ENCODE peak calls at places on chromosome 5, in nine cellular contexts. Z is GM20000, I is pons, J is activated T-helper 1 cell treated with Interleukin-2 at 50 U/mL for 16 hours, N is NCI-H2081, H is left lobe of liver, T is right atrium auricular region, A is cerebellar cortex, F is nephron progenitor cell. S is an unnamed sample.

GRCh38 chr5:56819027-56819881 is 3.9 kb downstream of the MAP3K1 start:
- DNase-seq in H (no peak), J (no peak), I (no peak), A (no peak), T (no peak), N (no peak), F (no peak), Z (no peak), S (no peak)

GRCh38 chr5:53603009-53603687 is 42.7 kb downstream of the NDUFS4 start:
- DNase-seq in J (no peak), Z (no peak), F (no peak), T (no peak), H (no peak), I (peak; percentile 79), A (peak; percentile 46), N (no peak), S (no peak)

GRCh38 chr5:111165058-111165457 is 59.1 kb upstream of the CAMK4 start:
- DNase-seq in A (no peak), T (no peak), Z (no peak), N (no peak), J (no peak), I (no peak), F (no peak), H (no peak), S (no peak)

GRCh38 chr5:180643191-180643851 is 6.1 kb downstream of the FLT4 start:
- DNase-seq in F (no peak), A (no peak), H (peak; percentile 24), Z (no peak), N (no peak), J (no peak), I (no peak), T (no peak), S (peak; percentile 33)

GRCh38 chr5:119470105-119470763 is 17.9 kb downstream of the HSD17B4 start:
- DNase-seq in J (no peak), F (no peak), Z (peak; percentile 10), T (no peak), N (no peak), H (no peak), A (no peak), I (no peak), S (no peak)

GRCh38 chr5:122078116-122078865 is at the start of gene LOX:
- DNase-seq in J (no peak), T (peak; percentile 92), A (peak; percentile 7), Z (peak; percentile 29), I (no peak), N (peak; percentile 44), F (peak; percentile 56), H (peak; percentile 58), S (peak; percentile 46)

GRCh38 chr5:139417214-139417613 is 13.3 kb upstream of the SPATA24 start:
- DNase-seq in N (no peak), H (no peak), Z (no peak), T (no peak), I (peak; percentile 51), J (no peak), F (no peak), A (no peak), S (no peak)

GRCh38 chr5:155027993-155028629 is 14.6 kb downstream of the KIF4B start:
- DNase-seq in Z (no peak), A (peak; percentile 15), F (no peak), T (no peak), I (no peak), H (no peak), N (peak; percentile 5), J (no peak), S (no peak)

GRCh38 chr5:17796757-17797398 is 162.6 kb downstream of the TAF11L14 start:
- DNase-seq in I (no peak), T (no peak), F (no peak), A (no peak), Z (no peak), H (no peak), N (no peak), J (no peak), S (no peak)

GRCh38 chr5:45162974-45163373 is 354.2 kb downstream of the MRPS30 start:
- DNase-seq in T (no peak), Z (no peak), F (no peak), J (no peak), N (no peak), I (no peak), A (peak; percentile 10), H (no peak), S (no peak)

GRCh38 chr5:111197523-111197922 is 26.7 kb upstream of the CAMK4 start:
- DNase-seq in J (no peak), T (no peak), N (no peak), A (peak; percentile 65), F (peak; percentile 3), I (peak; percentile 42), Z (no peak), H (peak; percentile 57), S (no peak)

GRCh38 chr5:59840200-59840601 is 53.3 kb downstream of the PDE4D start:
- DNase-seq in N (no peak), J (no peak), A (no peak), F (no peak), H (no peak), T (no peak), I (no peak), Z (no peak), S (no peak)

GRCh38 chr5:17037751-17038150 is 101.7 kb upstream of the MYO10 start:
- DNase-seq in Z (no peak), A (no peak), T (no peak), N (no peak), F (no peak), I (no peak), H (no peak), J (no peak), S (no peak)

GRCh38 chr5:19771174-19771835 is 216.7 kb downstream of the CDH18 start:
- DNase-seq in A (no peak), I (no peak), T (no peak), H (no peak), N (no peak), J (no peak), Z (no peak), F (no peak), S (no peak)

GRCh38 chr5:103522586-103522985 is 40.0 kb downstream of the NUDT12 start:
- DNase-seq in A (no peak), J (no peak), I (no peak), Z (no peak), T (no peak), H (no peak), F (no peak), N (no peak), S (peak; percentile 47)

GRCh38 chr5:134905246-134905996 is 490 bp downstream of the PCBD2 start:
- DNase-seq in A (peak; percentile 76), N (peak; percentile 66), I (peak; percentile 79), Z (peak; percentile 66), F (no peak), T (peak; percentile 70), H (no peak), J (peak; percentile 26), S (peak; percentile 58)

GRCh38 chr5:103119067-103119764 is 722 bp downstream of the GIN1 start:
- DNase-seq in F (no peak), T (no peak), J (no peak), Z (no peak), N (peak; percentile 18), A (no peak), H (no peak), I (no peak), S (no peak)

GRCh38 chr5:151799407-151799806 is 27.7 kb downstream of the G3BP1 start:
- DNase-seq in F (no peak), A (no peak), I (no peak), J (no peak), H (no peak), T (no peak), N (no peak), Z (no peak), S (no peak)